ENCODE peak calls at places on chromosomes 16 and 17, in six cellular contexts. One of them, this sample, is unnamed.

GRCh38 chr17:43427362-43428043 is 28.7 kb downstream of the ARL4D start:
- DNase-seq in endothelial cell: no peak
- DNase-seq in natural killer cell: no peak
- DNase-seq in GM13977: no peak
- DNase-seq in BJ: no peak
- DNase-seq in IMR-90: no peak
- DNase-seq in this sample: no peak

GRCh38 chr17:79506150-79506870 is 104.5 kb downstream of the RBFOX3 start:
- DNase-seq in IMR-90: no peak
- DNase-seq in endothelial cell: no peak
- DNase-seq in GM13977: no peak
- DNase-seq in natural killer cell: no peak
- DNase-seq in BJ: no peak
- DNase-seq in this sample: no peak

GRCh38 chr16:85894266-85894665 is 4.7 kb upstream of the IRF8 start:
- DNase-seq in IMR-90: no peak
- DNase-seq in GM13977: no peak
- DNase-seq in BJ: no peak
- DNase-seq in natural killer cell: no peak
- DNase-seq in endothelial cell: no peak
- DNase-seq in this sample: no peak

GRCh38 chr16:10949424-10949970 is 5.1 kb downstream of the CLEC16A start:
- DNase-seq in BJ: no peak
- DNase-seq in natural killer cell: no peak
- DNase-seq in IMR-90: no peak
- DNase-seq in GM13977: no peak
- DNase-seq in endothelial cell: no peak
- DNase-seq in this sample: no peak

GRCh38 chr17:5050281-5050680 is 15.1 kb upstream of the SLC52A1 start:
- DNase-seq in endothelial cell: no peak
- DNase-seq in BJ: peak
- DNase-seq in GM13977: no peak
- DNase-seq in natural killer cell: no peak
- DNase-seq in IMR-90: peak
- DNase-seq in this sample: no peak

GRCh38 chr16:57600048-57600835 is 28.2 kb upstream of the ADGRG1 start:
- DNase-seq in IMR-90: peak
- DNase-seq in endothelial cell: peak
- DNase-seq in GM13977: no peak
- DNase-seq in natural killer cell: peak
- DNase-seq in BJ: no peak
- DNase-seq in this sample: peak

GRCh38 chr16:71882505-71883192 is 1.3 kb downstream of the ZNF821 start:
- DNase-seq in BJ: no peak
- DNase-seq in GM13977: peak
- DNase-seq in endothelial cell: peak
- DNase-seq in IMR-90: peak
- DNase-seq in natural killer cell: peak
- DNase-seq in this sample: peak

GRCh38 chr17:28684963-28685362 is 23.0 kb downstream of the SUPT6H start:
- DNase-seq in natural killer cell: no peak
- DNase-seq in BJ: no peak
- DNase-seq in endothelial cell: no peak
- DNase-seq in IMR-90: peak
- DNase-seq in GM13977: no peak
- DNase-seq in this sample: no peak

GRCh38 chr16:24681793-24682192 is 47.7 kb upstream of the TNRC6A start:
- DNase-seq in endothelial cell: no peak
- DNase-seq in GM13977: no peak
- DNase-seq in IMR-90: peak
- DNase-seq in natural killer cell: no peak
- DNase-seq in BJ: no peak
- DNase-seq in this sample: no peak

GRCh38 chr17:19447085-19447583 is 36.1 kb downstream of the RNF112 start:
- DNase-seq in BJ: no peak
- DNase-seq in natural killer cell: peak
- DNase-seq in GM13977: peak
- DNase-seq in endothelial cell: peak
- DNase-seq in IMR-90: peak
- DNase-seq in this sample: peak

GRCh38 chr16:1323296-1324239 is 9.9 kb upstream of the BAIAP3 start:
- DNase-seq in GM13977: no peak
- DNase-seq in natural killer cell: no peak
- DNase-seq in IMR-90: no peak
- DNase-seq in endothelial cell: no peak
- DNase-seq in BJ: no peak
- DNase-seq in this sample: no peak

GRCh38 chr16:54411555-54411954 is 125.0 kb upstream of the IRX3 start:
- DNase-seq in endothelial cell: peak
- DNase-seq in BJ: no peak
- DNase-seq in IMR-90: no peak
- DNase-seq in GM13977: no peak
- DNase-seq in natural killer cell: no peak
- DNase-seq in this sample: no peak

GRCh38 chr17:75487351-75488070 is 27.8 kb downstream of the CASKIN2 start:
- DNase-seq in endothelial cell: no peak
- DNase-seq in BJ: no peak
- DNase-seq in IMR-90: no peak
- DNase-seq in natural killer cell: peak
- DNase-seq in GM13977: peak
- DNase-seq in this sample: no peak

GRCh38 chr16:48596326-48596725 is 13.7 kb downstream of the N4BP1 start:
- DNase-seq in BJ: no peak
- DNase-seq in IMR-90: no peak
- DNase-seq in natural killer cell: no peak
- DNase-seq in GM13977: no peak
- DNase-seq in endothelial cell: no peak
- DNase-seq in this sample: no peak

GRCh38 chr16:81695431-81695890 is 83.6 kb upstream of the PLCG2 start:
- DNase-seq in natural killer cell: no peak
- DNase-seq in BJ: no peak
- DNase-seq in IMR-90: peak
- DNase-seq in endothelial cell: no peak
- DNase-seq in GM13977: no peak
- DNase-seq in this sample: no peak

GRCh38 chr17:62611308-62611707 is 16.2 kb upstream of the MRC2 start:
- DNase-seq in BJ: no peak
- DNase-seq in endothelial cell: no peak
- DNase-seq in GM13977: no peak
- DNase-seq in IMR-90: no peak
- DNase-seq in natural killer cell: no peak
- DNase-seq in this sample: no peak

GRCh38 chr17:65279456-65279855 is 142.3 kb downstream of the RGS9 start:
- DNase-seq in GM13977: no peak
- DNase-seq in IMR-90: no peak
- DNase-seq in natural killer cell: no peak
- DNase-seq in BJ: no peak
- DNase-seq in endothelial cell: no peak
- DNase-seq in this sample: no peak

GRCh38 chr16:17403859-17404545 is 66.8 kb downstream of the XYLT1 start:
- DNase-seq in natural killer cell: no peak
- DNase-seq in GM13977: no peak
- DNase-seq in BJ: no peak
- DNase-seq in IMR-90: no peak
- DNase-seq in endothelial cell: no peak
- DNase-seq in this sample: no peak

GRCh38 chr17:32276217-32276616 is 10.6 kb downstream of the RHBDL3 start:
- DNase-seq in endothelial cell: no peak
- DNase-seq in natural killer cell: no peak
- DNase-seq in IMR-90: no peak
- DNase-seq in BJ: no peak
- DNase-seq in GM13977: no peak
- DNase-seq in this sample: no peak

GRCh38 chr17:37147301-37147812 is 198.6 kb downstream of the AATF start:
- DNase-seq in IMR-90: peak
- DNase-seq in BJ: no peak
- DNase-seq in endothelial cell: no peak
- DNase-seq in GM13977: peak
- DNase-seq in natural killer cell: no peak
- DNase-seq in this sample: no peak

GRCh38 chr17:40060887-40061480 is 1.8 kb upstream of the THRA start:
- DNase-seq in natural killer cell: no peak
- DNase-seq in BJ: no peak
- DNase-seq in endothelial cell: no peak
- DNase-seq in GM13977: no peak
- DNase-seq in IMR-90: no peak
- DNase-seq in this sample: no peak

GRCh38 chr16:68798398-68798797 is 44.9 kb upstream of the TANGO6 start:
- DNase-seq in BJ: no peak
- DNase-seq in IMR-90: no peak
- DNase-seq in endothelial cell: no peak
- DNase-seq in GM13977: no peak
- DNase-seq in natural killer cell: no peak
- DNase-seq in this sample: no peak

GRCh38 chr17:20271016-20271610 is 196.2 kb downstream of the LGALS9B start:
- DNase-seq in natural killer cell: no peak
- DNase-seq in BJ: no peak
- DNase-seq in IMR-90: peak
- DNase-seq in GM13977: no peak
- DNase-seq in endothelial cell: no peak
- DNase-seq in this sample: no peak

GRCh38 chr16:23068337-23068736 is 80.9 kb downstream of the USP31 start:
- DNase-seq in BJ: no peak
- DNase-seq in IMR-90: no peak
- DNase-seq in natural killer cell: no peak
- DNase-seq in endothelial cell: no peak
- DNase-seq in GM13977: no peak
- DNase-seq in this sample: no peak

GRCh38 chr16:49499018-49499785 is 125.6 kb downstream of the C16orf78 start:
- DNase-seq in BJ: no peak
- DNase-seq in IMR-90: no peak
- DNase-seq in GM13977: no peak
- DNase-seq in natural killer cell: no peak
- DNase-seq in endothelial cell: no peak
- DNase-seq in this sample: no peak

GRCh38 chr16:35200662-35201061 is 1741.2 kb downstream of the TP53TG3F start:
- DNase-seq in BJ: no peak
- DNase-seq in IMR-90: no peak
- DNase-seq in endothelial cell: no peak
- DNase-seq in natural killer cell: no peak
- DNase-seq in GM13977: no peak
- DNase-seq in this sample: no peak

GRCh38 chr17:52106638-52107261 is 51.8 kb downstream of the CA10 start:
- DNase-seq in BJ: no peak
- DNase-seq in endothelial cell: peak
- DNase-seq in GM13977: peak
- DNase-seq in natural killer cell: no peak
- DNase-seq in IMR-90: no peak
- DNase-seq in this sample: peak

GRCh38 chr17:6713130-6713917 is at the start of gene SLC13A5:
- DNase-seq in GM13977: peak
- DNase-seq in natural killer cell: no peak
- DNase-seq in endothelial cell: peak
- DNase-seq in BJ: no peak
- DNase-seq in IMR-90: no peak
- DNase-seq in this sample: peak

GRCh38 chr16:85798901-85799496 is 345 bp downstream of the EMC8 start:
- DNase-seq in IMR-90: peak
- DNase-seq in BJ: no peak
- DNase-seq in GM13977: peak
- DNase-seq in endothelial cell: peak
- DNase-seq in natural killer cell: peak
- DNase-seq in this sample: peak

DNA sequence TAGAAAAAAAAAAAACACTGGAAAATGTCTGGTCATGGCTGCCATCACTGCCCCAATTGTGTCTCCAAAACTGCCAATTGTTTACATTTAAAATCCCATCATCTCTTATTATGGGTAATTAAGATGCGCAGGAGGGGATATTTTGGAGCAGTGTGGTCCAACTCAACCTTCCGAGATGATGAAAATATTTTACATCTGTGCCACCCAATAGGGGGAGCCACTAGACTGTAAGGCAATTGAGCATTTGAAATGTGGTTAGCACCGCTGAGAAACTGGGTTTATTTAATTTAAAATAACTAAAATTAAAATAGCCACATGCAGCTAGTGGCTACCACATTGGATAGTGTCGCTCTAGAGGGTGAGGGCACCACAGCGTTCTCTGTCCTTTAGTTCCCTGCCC is 3.6 kb downstream of the MPO start:
- DNase-seq in GM13977: peak
- DNase-seq in endothelial cell: no peak
- DNase-seq in BJ: no peak
- DNase-seq in natural killer cell: no peak
- DNase-seq in IMR-90: peak
- DNase-seq in this sample: no peak
- TF ChIP-seq CTCF in GM13977: peak
- TF ChIP-seq CTCF in endothelial cell: peak
- TF ChIP-seq CTCF in BJ: peak
- TF ChIP-seq CTCF in natural killer cell: peak
- TF ChIP-seq CTCF in IMR-90: peak
- TF ChIP-seq CTCF in this sample: peak

GRCh38 chr16:67672739-67673662 is 6.4 kb downstream of the C16orf86 start:
- DNase-seq in GM13977: peak
- DNase-seq in IMR-90: peak
- DNase-seq in natural killer cell: no peak
- DNase-seq in endothelial cell: peak
- DNase-seq in BJ: no peak
- DNase-seq in this sample: no peak
- TF ChIP-seq CTCF in GM13977: peak
- TF ChIP-seq CTCF in IMR-90: peak
- TF ChIP-seq CTCF in natural killer cell: peak
- TF ChIP-seq CTCF in endothelial cell: no peak
- TF ChIP-seq CTCF in BJ: peak
- TF ChIP-seq CTCF in this sample: peak

GRCh38 chr17:7851438-7852261 is 3.2 kb upstream of the TMEM88 start:
- DNase-seq in endothelial cell: peak
- DNase-seq in IMR-90: peak
- DNase-seq in GM13977: peak
- DNase-seq in natural killer cell: peak
- DNase-seq in BJ: no peak
- DNase-seq in this sample: peak
- TF ChIP-seq CTCF in endothelial cell: peak
- TF ChIP-seq CTCF in IMR-90: peak
- TF ChIP-seq CTCF in GM13977: peak
- TF ChIP-seq CTCF in natural killer cell: peak
- TF ChIP-seq CTCF in BJ: peak
- TF ChIP-seq CTCF in this sample: peak

DNA sequence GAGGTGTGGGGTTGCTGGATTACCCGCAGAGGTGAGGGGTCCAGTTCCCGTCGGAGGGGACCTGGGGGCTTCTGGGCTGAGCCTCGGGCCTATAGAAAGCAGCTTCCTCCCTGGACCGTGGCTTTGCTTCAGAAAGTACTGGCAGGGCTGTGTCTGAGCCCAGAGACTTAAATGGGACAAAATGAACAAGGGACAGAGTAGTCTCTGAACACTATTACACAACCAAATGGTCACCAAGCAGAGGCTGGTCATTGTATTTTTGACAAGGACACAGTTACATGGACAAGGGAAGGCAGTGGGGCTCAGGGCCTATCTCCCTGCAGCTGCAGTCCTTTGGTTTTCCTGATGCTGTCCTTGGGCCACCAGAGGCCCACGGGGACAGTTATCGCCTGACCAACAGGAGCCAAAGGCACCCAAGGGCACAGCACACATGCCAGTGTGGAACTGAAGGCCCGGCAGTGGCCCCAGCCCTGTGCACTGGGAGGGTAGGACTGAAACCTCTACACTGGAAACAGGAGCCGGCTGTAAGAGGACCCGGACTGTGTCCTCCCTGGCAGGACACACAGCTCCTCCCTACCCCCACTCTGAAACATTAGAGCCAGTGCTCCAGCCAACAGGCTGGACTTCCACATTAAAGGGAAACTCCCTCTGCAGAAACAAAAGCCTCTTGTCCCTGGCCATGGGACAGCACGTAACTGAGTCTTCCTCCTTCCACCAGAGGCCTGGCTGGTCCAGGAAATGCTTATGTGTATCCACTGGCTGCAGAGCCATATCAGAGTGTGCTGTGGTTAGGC is 26.0 kb upstream of the ERN1 start:
- DNase-seq in GM13977: no peak
- DNase-seq in endothelial cell: no peak
- DNase-seq in IMR-90: peak
- DNase-seq in BJ: no peak
- DNase-seq in natural killer cell: no peak
- DNase-seq in this sample: no peak
- TF ChIP-seq CTCF in GM13977: no peak
- TF ChIP-seq CTCF in endothelial cell: no peak
- TF ChIP-seq CTCF in IMR-90: no peak
- TF ChIP-seq CTCF in BJ: no peak
- TF ChIP-seq CTCF in natural killer cell: no peak
- TF ChIP-seq CTCF in this sample: no peak